ENCODE peak calls at places on chromosomes 13 and 19, in nine cellular contexts. Z is left ventricle myocardium inferior; R is CD4-positive, alpha-beta T cell; S is lung; O is HAP-1; D is NT2/D1; Y is cardiac muscle cell; C is tibial artery; M is Karpas-422. X is an unnamed sample. For H3K27me3, the result is how much of the 10 kb centered on the place peaks cover.

GRCh38 chr13:98997051-98997730 is 19.3 kb upstream of the DOCK9 start:
- DNase-seq in M (no peak), R (no peak), C (no peak), O (no peak), Z (no peak), S (no peak), Y (no peak), D (no peak), X (no peak)

GRCh38 chr13:46982856-46983582 is 86.2 kb upstream of the HTR2A start:
- DNase-seq in O (no peak), M (peak), Y (no peak), Z (no peak), S (no peak), D (no peak), R (no peak), C (no peak), X (no peak)

GRCh38 chr19:6250909-6251308 is 28.9 kb downstream of the MLLT1 start:
- DNase-seq in S (no peak), Y (no peak), C (no peak), R (no peak), O (no peak), D (no peak), Z (no peak), M (no peak), X (no peak)

GRCh38 chr19:15452111-15453047 is 2.6 kb upstream of the WIZ start:
- DNase-seq in D (peak), S (peak), M (peak), R (no peak), Z (peak), C (peak), O (peak), Y (peak), X (peak)

GRCh38 chr13:77026255-77026782 is 640 bp downstream of the FBXL3 start:
- DNase-seq in O (peak), Z (peak), M (peak), S (peak), D (no peak), Y (peak), C (peak), R (peak), X (peak)

GRCh38 chr13:25920277-25920676 is 131.5 kb downstream of the SHISA2 start:
- DNase-seq in S (no peak), R (no peak), M (no peak), Y (no peak), C (no peak), O (no peak), Z (no peak), D (no peak), X (no peak)

GRCh38 chr19:2544576-2545415 is 68.9 kb downstream of the GADD45B start:
- DNase-seq in R (no peak), Y (no peak), C (peak), S (no peak), D (no peak), Z (peak), O (no peak), M (peak), X (peak)

GRCh38 chr19:2461751-2462634 is 5.2 kb upstream of the LMNB2 start:
- DNase-seq in Z (peak), S (peak), C (peak), O (no peak), Y (peak), D (no peak), M (no peak), R (peak), X (peak)

GRCh38 chr19:4507804-4508203 is 10.5 kb downstream of the PLIN4 start:
- DNase-seq in O (no peak), Y (no peak), S (no peak), M (no peak), D (no peak), R (no peak), Z (no peak), C (no peak), X (peak)

GRCh38 chr13:29763426-29764180 is 86.8 kb downstream of the UBL3 start:
- DNase-seq in C (no peak), Y (no peak), O (no peak), R (no peak), M (no peak), D (no peak), S (no peak), Z (no peak), X (no peak)

GRCh38 chr19:31253816-31254551 is 95.3 kb downstream of the TSHZ3 start:
- DNase-seq in S (no peak), M (no peak), O (no peak), Y (peak), D (no peak), R (no peak), Z (no peak), C (no peak), X (no peak)

DNA sequence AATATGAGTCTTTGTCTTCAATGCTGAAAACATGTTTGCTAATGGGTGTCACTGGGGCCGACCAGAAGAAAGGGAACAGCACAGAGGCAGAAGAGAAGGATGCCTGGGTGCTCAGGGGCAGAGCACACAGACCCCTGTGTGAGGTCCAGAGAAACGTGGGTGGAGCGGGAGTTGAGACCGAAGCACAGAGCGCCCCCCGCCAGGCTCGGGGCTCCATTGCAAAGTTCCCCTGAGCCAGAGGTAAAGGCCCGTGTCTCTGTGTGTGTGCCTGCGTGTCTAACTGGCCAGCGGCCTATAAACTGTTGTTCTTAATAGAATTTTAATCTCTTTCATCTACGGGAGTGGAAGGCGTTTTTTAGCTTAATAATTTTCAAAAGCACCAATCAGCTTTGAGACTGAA is 343.1 kb downstream of the TEX29 start:
- DNase-seq in M (no peak), C (no peak), Z (no peak), Y (no peak), R (no peak), O (no peak), D (no peak), S (no peak), X (peak)
- H3K27me3 ChIP-seq in M (under half), C (under half), Z (half or more), Y (under half), R (under half), O (under half), D (under half), S (under half), X (under half)

GRCh38 chr13:61123533-61124269 is 291.9 kb downstream of the PCDH20 start:
- DNase-seq in R (no peak), Z (no peak), S (no peak), D (no peak), Y (no peak), M (no peak), O (no peak), C (no peak), X (no peak)
- H3K27me3 ChIP-seq in R (under half), Z (under half), S (under half), D (under half), Y (under half), M (under half), O (under half), C (under half), X (under half)

GRCh38 chr13:27911499-27911898 is 8.3 kb upstream of the PDX1 start:
- DNase-seq in Y (no peak), R (no peak), O (no peak), C (no peak), S (no peak), M (no peak), D (no peak), Z (no peak), X (no peak)
- H3K27me3 ChIP-seq in Y (half or more), R (under half), O (under half), C (half or more), S (under half), M (under half), D (under half), Z (half or more), X (under half)

GRCh38 chr19:13099073-13099999 is 3.3 kb downstream of the LYL1 start:
- DNase-seq in D (no peak), C (peak), S (peak), R (peak), Z (peak), M (no peak), Y (peak), O (no peak), X (peak)

GRCh38 chr19:13096968-13097330 is 5.7 kb downstream of the LYL1 start:
- DNase-seq in R (no peak), S (no peak), Z (no peak), C (no peak), Y (no peak), D (no peak), M (peak), O (no peak), X (no peak)

GRCh38 chr19:13095934-13096890 is 6.4 kb downstream of the LYL1 start:
- DNase-seq in Z (no peak), Y (no peak), R (no peak), D (no peak), O (no peak), S (no peak), C (no peak), M (peak), X (peak)

GRCh38 chr19:13098291-13099072 is 4.2 kb downstream of the LYL1 start:
- DNase-seq in R (no peak), S (no peak), Z (no peak), O (peak), Y (peak), C (no peak), M (peak), D (no peak), X (peak)

GRCh38 chr19:13097331-13098258 is 5.1 kb downstream of the LYL1 start:
- DNase-seq in D (no peak), Z (no peak), Y (no peak), S (no peak), M (peak), R (no peak), C (peak), O (no peak), X (peak)
- H3K27me3 ChIP-seq in D (under half), Z (under half), Y (half or more), S (under half), M (under half), R (under half), C (under half), O (under half), X (half or more)

GRCh38 chr13:27921961-27922910 is 2.4 kb downstream of the PDX1 start:
- DNase-seq in R (no peak), Y (no peak), S (no peak), Z (no peak), D (no peak), O (no peak), M (no peak), C (no peak), X (peak)
- H3K27me3 ChIP-seq in R (half or more), Y (half or more), S (under half), Z (half or more), D (half or more), O (under half), M (under half), C (half or more), X (half or more)

DNA sequence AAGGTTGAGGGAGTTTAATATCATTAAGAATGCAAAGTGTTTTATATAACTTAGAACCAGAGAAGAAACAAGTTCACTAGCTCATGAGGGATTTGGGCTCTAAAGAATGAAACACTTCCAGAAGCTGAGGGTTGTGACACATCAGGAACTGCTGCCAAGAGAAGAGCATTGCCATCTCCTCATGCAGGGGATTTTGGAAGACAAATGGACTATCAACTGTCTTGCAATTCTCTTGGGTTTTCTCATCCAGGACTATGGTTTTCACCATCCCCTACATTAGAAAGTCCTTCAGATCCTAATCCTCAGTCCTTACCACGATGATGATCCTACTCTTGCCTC is 59.7 kb upstream of the KL start:
- DNase-seq in C (no peak), S (no peak), Z (no peak), R (no peak), Y (no peak), D (no peak), M (no peak), O (no peak), X (no peak)
- H3K27me3 ChIP-seq in C (under half), S (under half), Z (under half), R (under half), Y (under half), D (under half), M (under half), O (under half), X (under half)